ENCODE peak calls at places on chromosome 1, in eight cellular contexts. One of them, this sample, is unnamed.

GRCh38 chr1:63674238-63674864 is 81.1 kb downstream of the PGM1 start:
- DNase-seq in left ventricle myocardium inferior: peak
- DNase-seq in CD8-positive, alpha-beta memory T cell: no peak
- DNase-seq in breast epithelium: peak
- DNase-seq in stomach: peak
- DNase-seq in heart left ventricle: peak
- DNase-seq in hepatocyte: peak
- DNase-seq in H9: peak
- DNase-seq in this sample: peak

GRCh38 chr1:119275145-119275929 is 93.2 kb upstream of the HAO2 start:
- DNase-seq in CD8-positive, alpha-beta memory T cell: peak
- DNase-seq in left ventricle myocardium inferior: no peak
- DNase-seq in hepatocyte: peak
- DNase-seq in stomach: peak
- DNase-seq in breast epithelium: no peak
- DNase-seq in heart left ventricle: peak
- DNase-seq in H9: peak
- DNase-seq in this sample: peak

GRCh38 chr1:77557053-77557452 is 125.4 kb downstream of the ZZZ3 start:
- DNase-seq in breast epithelium: no peak
- DNase-seq in H9: no peak
- DNase-seq in heart left ventricle: no peak
- DNase-seq in hepatocyte: no peak
- DNase-seq in CD8-positive, alpha-beta memory T cell: no peak
- DNase-seq in stomach: no peak
- DNase-seq in left ventricle myocardium inferior: no peak
- DNase-seq in this sample: no peak

GRCh38 chr1:107678993-107679392 is 286.0 kb downstream of the VAV3 start:
- DNase-seq in hepatocyte: no peak
- DNase-seq in stomach: no peak
- DNase-seq in left ventricle myocardium inferior: no peak
- DNase-seq in CD8-positive, alpha-beta memory T cell: no peak
- DNase-seq in heart left ventricle: no peak
- DNase-seq in H9: no peak
- DNase-seq in breast epithelium: no peak
- DNase-seq in this sample: no peak

GRCh38 chr1:156822680-156823079 is 6.0 kb upstream of the SH2D2A start:
- DNase-seq in hepatocyte: no peak
- DNase-seq in H9: no peak
- DNase-seq in left ventricle myocardium inferior: no peak
- DNase-seq in heart left ventricle: no peak
- DNase-seq in stomach: no peak
- DNase-seq in breast epithelium: no peak
- DNase-seq in CD8-positive, alpha-beta memory T cell: no peak
- DNase-seq in this sample: no peak

GRCh38 chr1:161915051-161915503 is 108.6 kb downstream of the OLFML2B start:
- DNase-seq in CD8-positive, alpha-beta memory T cell: no peak
- DNase-seq in left ventricle myocardium inferior: no peak
- DNase-seq in heart left ventricle: no peak
- DNase-seq in hepatocyte: no peak
- DNase-seq in stomach: no peak
- DNase-seq in H9: no peak
- DNase-seq in breast epithelium: no peak
- DNase-seq in this sample: no peak

GRCh38 chr1:153465728-153466625 is 5.5 kb upstream of the S100A7 start:
- DNase-seq in left ventricle myocardium inferior: peak
- DNase-seq in hepatocyte: peak
- DNase-seq in breast epithelium: no peak
- DNase-seq in stomach: peak
- DNase-seq in CD8-positive, alpha-beta memory T cell: peak
- DNase-seq in heart left ventricle: peak
- DNase-seq in H9: peak
- DNase-seq in this sample: peak

GRCh38 chr1:228236744-228237143 is 28.9 kb downstream of the OBSCN start:
- DNase-seq in stomach: peak
- DNase-seq in hepatocyte: peak
- DNase-seq in breast epithelium: no peak
- DNase-seq in CD8-positive, alpha-beta memory T cell: no peak
- DNase-seq in H9: peak
- DNase-seq in left ventricle myocardium inferior: no peak
- DNase-seq in heart left ventricle: no peak
- DNase-seq in this sample: no peak

GRCh38 chr1:220808501-220809186 is 21.9 kb downstream of the MTARC1 start:
- DNase-seq in H9: no peak
- DNase-seq in hepatocyte: no peak
- DNase-seq in heart left ventricle: no peak
- DNase-seq in stomach: no peak
- DNase-seq in CD8-positive, alpha-beta memory T cell: no peak
- DNase-seq in breast epithelium: no peak
- DNase-seq in left ventricle myocardium inferior: no peak
- DNase-seq in this sample: no peak

GRCh38 chr1:226948996-226949395 is 8.9 kb downstream of the COQ8A start:
- DNase-seq in stomach: no peak
- DNase-seq in breast epithelium: no peak
- DNase-seq in left ventricle myocardium inferior: no peak
- DNase-seq in CD8-positive, alpha-beta memory T cell: no peak
- DNase-seq in heart left ventricle: no peak
- DNase-seq in H9: no peak
- DNase-seq in hepatocyte: no peak
- DNase-seq in this sample: no peak

GRCh38 chr1:241253491-241253890 is 103.5 kb downstream of the RGS7 start:
- DNase-seq in left ventricle myocardium inferior: no peak
- DNase-seq in H9: no peak
- DNase-seq in hepatocyte: no peak
- DNase-seq in heart left ventricle: no peak
- DNase-seq in breast epithelium: no peak
- DNase-seq in CD8-positive, alpha-beta memory T cell: no peak
- DNase-seq in stomach: no peak
- DNase-seq in this sample: no peak

GRCh38 chr1:46612937-46613660 is 3.5 kb downstream of the MOB3C start:
- DNase-seq in H9: no peak
- DNase-seq in CD8-positive, alpha-beta memory T cell: no peak
- DNase-seq in left ventricle myocardium inferior: peak
- DNase-seq in hepatocyte: no peak
- DNase-seq in heart left ventricle: no peak
- DNase-seq in breast epithelium: no peak
- DNase-seq in stomach: no peak
- DNase-seq in this sample: no peak

DNA sequence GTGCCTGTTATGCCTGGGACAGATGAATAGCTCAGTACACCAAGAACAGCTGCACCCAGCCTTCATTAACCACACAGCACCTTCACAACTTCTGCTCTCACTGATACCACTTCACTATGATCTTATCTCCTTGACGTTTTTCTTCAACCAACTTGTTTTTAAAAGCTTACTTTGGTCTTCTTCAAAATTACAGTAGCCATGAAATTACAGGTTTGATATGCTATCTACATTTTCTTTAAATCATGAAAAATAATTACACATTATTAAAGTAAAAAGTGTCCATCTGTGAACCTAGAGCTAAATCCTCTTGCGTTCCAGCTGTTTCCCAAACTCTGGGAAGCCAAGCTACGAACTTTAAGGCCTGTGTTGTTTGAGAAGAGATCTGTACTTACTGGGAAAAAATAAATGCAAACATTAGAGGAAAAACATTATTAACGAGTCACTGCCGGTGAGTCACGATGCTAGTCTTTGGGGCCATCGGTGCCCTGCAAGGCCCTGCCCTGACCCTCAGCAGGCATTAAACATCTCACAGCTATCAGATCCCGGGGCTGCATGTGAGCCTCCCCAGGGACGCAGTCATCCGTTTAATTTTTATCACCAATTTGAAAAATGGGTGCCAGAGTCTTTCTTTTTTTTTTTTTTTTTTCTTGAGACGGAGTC is 56.3 kb upstream of the GPR153 start:
- DNase-seq in CD8-positive, alpha-beta memory T cell: no peak
- DNase-seq in H9: no peak
- DNase-seq in heart left ventricle: no peak
- DNase-seq in stomach: no peak
- DNase-seq in breast epithelium: no peak
- DNase-seq in left ventricle myocardium inferior: no peak
- DNase-seq in hepatocyte: no peak
- DNase-seq in this sample: no peak
- H3K27ac ChIP-seq in CD8-positive, alpha-beta memory T cell: peak
- H3K27ac ChIP-seq in H9: no peak
- H3K27ac ChIP-seq in heart left ventricle: no peak
- H3K27ac ChIP-seq in stomach: no peak
- H3K27ac ChIP-seq in breast epithelium: no peak
- H3K27ac ChIP-seq in left ventricle myocardium inferior: no peak
- H3K27ac ChIP-seq in hepatocyte: peak
- H3K27ac ChIP-seq in this sample: no peak

GRCh38 chr1:30718091-30718635 is 5.2 kb downstream of the MATN1 start:
- DNase-seq in left ventricle myocardium inferior: peak
- DNase-seq in hepatocyte: peak
- DNase-seq in breast epithelium: peak
- DNase-seq in CD8-positive, alpha-beta memory T cell: peak
- DNase-seq in heart left ventricle: peak
- DNase-seq in H9: peak
- DNase-seq in stomach: peak
- DNase-seq in this sample: peak

GRCh38 chr1:30720271-30721223 is 2.8 kb downstream of the MATN1 start:
- DNase-seq in stomach: no peak
- DNase-seq in left ventricle myocardium inferior: no peak
- DNase-seq in CD8-positive, alpha-beta memory T cell: no peak
- DNase-seq in H9: no peak
- DNase-seq in breast epithelium: no peak
- DNase-seq in heart left ventricle: no peak
- DNase-seq in hepatocyte: no peak
- DNase-seq in this sample: no peak

GRCh38 chr1:30719406-30720270 is 3.7 kb downstream of the MATN1 start:
- DNase-seq in H9: no peak
- DNase-seq in stomach: no peak
- DNase-seq in CD8-positive, alpha-beta memory T cell: no peak
- DNase-seq in heart left ventricle: no peak
- DNase-seq in left ventricle myocardium inferior: no peak
- DNase-seq in breast epithelium: no peak
- DNase-seq in hepatocyte: no peak
- DNase-seq in this sample: no peak

GRCh38 chr1:30716646-30717045 is 6.7 kb downstream of the MATN1 start:
- DNase-seq in breast epithelium: no peak
- DNase-seq in H9: no peak
- DNase-seq in left ventricle myocardium inferior: no peak
- DNase-seq in heart left ventricle: no peak
- DNase-seq in stomach: no peak
- DNase-seq in CD8-positive, alpha-beta memory T cell: no peak
- DNase-seq in hepatocyte: no peak
- DNase-seq in this sample: no peak

DNA sequence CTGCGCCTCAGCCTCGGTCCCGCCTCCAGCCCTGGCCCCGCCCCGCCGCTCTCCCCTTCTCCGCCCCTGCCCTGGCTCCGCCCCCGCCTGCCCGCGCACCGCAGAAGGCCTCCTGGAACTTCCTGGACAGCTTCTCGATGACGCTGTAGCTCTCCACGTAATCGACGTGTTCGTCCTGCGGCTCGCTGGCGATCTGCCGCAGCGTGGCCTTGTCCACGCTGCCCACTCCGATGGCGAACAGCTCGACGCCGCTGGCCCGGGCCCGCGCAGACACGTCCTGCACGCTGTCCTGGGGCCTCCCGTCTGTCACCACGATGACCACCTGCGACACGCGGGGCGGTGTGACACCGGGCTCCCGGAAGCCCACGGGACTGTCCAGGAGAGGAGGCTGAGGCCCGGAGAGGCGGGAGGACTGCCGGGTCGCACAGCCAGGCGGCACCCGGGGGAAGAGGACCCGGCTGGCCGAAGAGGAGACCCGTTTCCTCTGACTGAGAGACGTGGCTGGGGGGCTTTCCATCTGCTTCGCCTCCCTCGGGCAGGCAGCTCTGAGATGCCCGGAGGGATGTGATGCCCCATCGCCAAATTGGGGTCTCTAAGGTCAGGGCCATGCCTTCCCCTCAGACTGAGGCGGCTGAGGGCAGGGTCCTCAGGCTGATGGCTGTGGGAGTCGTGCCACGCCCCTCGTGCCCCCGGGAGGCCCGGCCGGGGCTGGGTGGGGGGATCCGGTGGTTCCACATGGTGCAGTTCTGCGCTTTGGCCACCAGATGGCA is 4.6 kb downstream of the MATN1 start:
- DNase-seq in hepatocyte: peak
- DNase-seq in H9: peak
- DNase-seq in CD8-positive, alpha-beta memory T cell: peak
- DNase-seq in heart left ventricle: peak
- DNase-seq in breast epithelium: peak
- DNase-seq in left ventricle myocardium inferior: peak
- DNase-seq in stomach: peak
- DNase-seq in this sample: peak
- H3K27ac ChIP-seq in hepatocyte: peak
- H3K27ac ChIP-seq in H9: no peak
- H3K27ac ChIP-seq in CD8-positive, alpha-beta memory T cell: peak
- H3K27ac ChIP-seq in heart left ventricle: peak
- H3K27ac ChIP-seq in breast epithelium: peak
- H3K27ac ChIP-seq in left ventricle myocardium inferior: peak
- H3K27ac ChIP-seq in stomach: peak
- H3K27ac ChIP-seq in this sample: peak

GRCh38 chr1:203142684-203143408 is 15.3 kb downstream of the ADORA1 start:
- DNase-seq in left ventricle myocardium inferior: no peak
- DNase-seq in stomach: no peak
- DNase-seq in breast epithelium: no peak
- DNase-seq in CD8-positive, alpha-beta memory T cell: no peak
- DNase-seq in hepatocyte: no peak
- DNase-seq in H9: no peak
- DNase-seq in heart left ventricle: no peak
- DNase-seq in this sample: no peak
- H3K27ac ChIP-seq in left ventricle myocardium inferior: no peak
- H3K27ac ChIP-seq in stomach: no peak
- H3K27ac ChIP-seq in breast epithelium: peak
- H3K27ac ChIP-seq in CD8-positive, alpha-beta memory T cell: no peak
- H3K27ac ChIP-seq in hepatocyte: no peak
- H3K27ac ChIP-seq in H9: no peak
- H3K27ac ChIP-seq in heart left ventricle: no peak
- H3K27ac ChIP-seq in this sample: no peak

DNA sequence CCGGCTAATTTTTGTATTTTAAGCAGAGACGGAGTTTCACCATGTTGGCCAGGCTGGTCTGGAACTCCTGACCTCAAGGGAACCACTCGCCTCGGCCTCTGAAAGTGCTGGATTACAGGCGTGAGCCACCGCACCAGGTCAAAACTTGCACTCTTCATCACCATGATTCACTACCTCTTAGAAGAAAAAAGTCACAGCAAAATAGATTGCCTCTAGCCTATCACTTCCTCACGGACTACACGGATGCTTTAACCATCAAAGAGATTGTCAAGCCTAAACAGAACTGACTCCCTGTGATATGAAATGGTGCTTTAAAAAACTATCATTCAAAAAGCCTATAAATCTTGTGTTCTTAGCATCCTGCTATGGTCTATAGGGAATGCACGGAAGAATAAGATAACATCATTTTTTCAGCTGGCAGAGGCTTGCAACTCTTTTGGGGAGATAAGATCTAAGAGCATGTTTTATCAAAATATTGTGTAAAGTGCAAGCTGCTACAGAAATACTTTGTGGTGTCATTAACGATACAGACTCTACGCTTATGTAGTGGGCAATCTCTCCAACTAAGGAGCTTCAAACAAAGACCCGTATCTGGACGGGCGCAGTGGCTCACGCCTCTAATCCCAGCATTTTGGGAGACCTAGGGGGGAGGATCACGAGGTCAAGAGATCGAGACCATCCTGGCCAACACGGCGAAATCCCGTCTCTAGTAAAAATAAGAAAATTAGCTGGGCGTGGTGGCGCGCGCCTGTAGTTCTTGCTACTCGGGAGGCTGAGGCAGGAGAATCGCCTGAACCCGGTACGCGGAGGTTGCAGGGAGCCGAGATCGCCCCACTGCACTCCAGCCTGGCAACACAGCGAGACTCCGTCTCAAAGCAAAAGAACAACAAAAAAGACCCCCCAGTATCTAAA is 966 bp downstream of the TFB2M start:
- DNase-seq in breast epithelium: no peak
- DNase-seq in hepatocyte: no peak
- DNase-seq in left ventricle myocardium inferior: no peak
- DNase-seq in H9: no peak
- DNase-seq in CD8-positive, alpha-beta memory T cell: no peak
- DNase-seq in heart left ventricle: no peak
- DNase-seq in stomach: no peak
- DNase-seq in this sample: no peak
- H3K27ac ChIP-seq in breast epithelium: peak
- H3K27ac ChIP-seq in hepatocyte: peak
- H3K27ac ChIP-seq in left ventricle myocardium inferior: peak
- H3K27ac ChIP-seq in H9: no peak
- H3K27ac ChIP-seq in CD8-positive, alpha-beta memory T cell: peak
- H3K27ac ChIP-seq in heart left ventricle: peak
- H3K27ac ChIP-seq in stomach: peak
- H3K27ac ChIP-seq in this sample: no peak

This sample was measured in lung.